ENCODE peak calls at places on chromosomes 13 and 19, in four cellular contexts. X, J, Q and Z are unnamed samples. For H3K4me1, the result is how much of the 10 kb centered on the place peaks cover.

GRCh38 chr19:28560786-28561185 is 652.2 kb downstream of the UQCRFS1 start:
- DNase-seq in X (no peak), J (no peak), Q (no peak), Z (no peak)

GRCh38 chr19:29477831-29478577 is 47.8 kb upstream of the VSTM2B start:
- DNase-seq in X (no peak), J (no peak), Q (no peak), Z (no peak)

GRCh38 chr19:46976845-46977320 is 42.8 kb upstream of the NPAS1 start:
- DNase-seq in X (no peak), J (peak), Q (no peak), Z (no peak)

GRCh38 chr19:49217382-49217781 is 59.8 kb downstream of the TRPM4 start:
- DNase-seq in X (no peak), J (no peak), Q (no peak), Z (no peak)

GRCh38 chr19:28885965-28886364 is 327.0 kb downstream of the UQCRFS1 start:
- DNase-seq in X (no peak), J (no peak), Q (no peak), Z (no peak)

GRCh38 chr19:23052349-23052748 is 49.4 kb upstream of the ZNF728 start:
- DNase-seq in X (no peak), J (no peak), Q (no peak), Z (no peak)

GRCh38 chr19:30070198-30070969 is 128.3 kb downstream of the URI1 start:
- DNase-seq in X (no peak), J (peak), Q (peak), Z (no peak)

GRCh38 chr19:1267441-1268391 is 1.4 kb upstream of the CIRBP start:
- DNase-seq in X (peak), J (no peak), Q (peak), Z (peak)

GRCh38 chr13:113084943-113085540 is 20.5 kb upstream of the F7 start:
- DNase-seq in X (no peak), J (no peak), Q (peak), Z (peak)

GRCh38 chr19:33186431-33186830 is 7.7 kb upstream of the LRP3 start:
- DNase-seq in X (no peak), J (no peak), Q (no peak), Z (no peak)

GRCh38 chr13:36163303-36163702 is 32.1 kb upstream of the DCLK1 start:
- DNase-seq in X (no peak), J (no peak), Q (no peak), Z (no peak)

GRCh38 chr13:96053003-96053703 is at the start of gene UGGT2:
- DNase-seq in X (peak), J (peak), Q (peak), Z (peak)

GRCh38 chr13:19572280-19572679 is 10.9 kb upstream of the TPTE2 start:
- DNase-seq in X (no peak), J (no peak), Q (no peak), Z (no peak)

GRCh38 chr13:72221276-72221962 is 354.4 kb upstream of the DACH1 start:
- DNase-seq in X (no peak), J (no peak), Q (peak), Z (peak)

GRCh38 chr13:91355099-91355825 is 7.8 kb downstream of the MIR17HG start:
- DNase-seq in X (no peak), J (no peak), Q (no peak), Z (no peak)

GRCh38 chr13:32031025-32031814 is at the start of gene FRY:
- DNase-seq in X (peak), J (peak), Q (peak), Z (peak)

GRCh38 chr13:52862358-52863206 is 14.1 kb upstream of the PCDH8 start:
- DNase-seq in X (no peak), J (peak), Q (no peak), Z (no peak)

GRCh38 chr19:45323671-45324081 is 1.0 kb upstream of the CKM start:
- DNase-seq in X (no peak), J (peak), Q (no peak), Z (no peak)

GRCh38 chr19:39671739-39672363 is 16.1 kb downstream of the LGALS16 start:
- DNase-seq in X (no peak), J (peak), Q (no peak), Z (no peak)

GRCh38 chr19:35350591-35350990 is 2.9 kb downstream of the FFAR1 start:
- DNase-seq in X (no peak), J (no peak), Q (no peak), Z (peak)

GRCh38 chr19:50361290-50362029 is 4.0 kb downstream of the NAPSA start:
- DNase-seq in X (no peak), J (no peak), Q (no peak), Z (no peak)

GRCh38 chr13:113647351-113648217 is 10.4 kb downstream of the ATP4B start:
- DNase-seq in X (peak), J (peak), Q (peak), Z (peak)

GRCh38 chr19:45247136-45247535 is 1.9 kb upstream of the EXOC3L2 start:
- DNase-seq in X (no peak), J (no peak), Q (peak), Z (no peak)

GRCh38 chr13:96734499-96734898 is 259.8 kb downstream of the OXGR1 start:
- DNase-seq in X (no peak), J (no peak), Q (no peak), Z (no peak)

GRCh38 chr13:75494491-75494890 is 12.5 kb upstream of the TBC1D4 start:
- DNase-seq in X (no peak), J (no peak), Q (no peak), Z (no peak)

GRCh38 chr13:47886314-47886713 is 114.8 kb downstream of the SUCLA2 start:
- DNase-seq in X (no peak), J (no peak), Q (no peak), Z (no peak)

GRCh38 chr19:33407716-33408115 is 34.2 kb downstream of the CEBPG start:
- DNase-seq in X (no peak), J (no peak), Q (peak), Z (no peak)

GRCh38 chr19:11171144-11171543 is 15.6 kb upstream of the SPC24 start:
- DNase-seq in X (no peak), J (no peak), Q (no peak), Z (no peak)
- H3K27ac ChIP-seq in X (peak), J (peak), Q (no peak), Z (no peak)

DNA sequence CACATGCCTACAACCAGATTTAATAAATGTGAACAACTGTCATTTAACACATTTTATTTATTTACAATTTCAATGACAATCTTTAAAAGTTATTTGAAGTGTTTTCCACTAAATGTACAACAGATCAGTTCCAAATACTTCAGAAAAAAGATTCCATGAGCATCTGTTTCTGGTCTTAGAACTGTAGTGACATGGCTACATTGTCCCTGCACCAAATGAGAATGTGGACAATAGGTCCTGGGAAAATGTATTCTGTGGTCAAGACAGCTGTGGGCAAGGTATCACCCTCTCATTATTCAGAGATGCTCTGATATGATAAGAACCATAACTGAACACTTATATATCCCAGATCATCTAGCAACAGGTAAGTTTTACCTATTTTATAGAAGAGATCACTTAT is 43.7 kb downstream of the ELF1 start:
- DNase-seq in X (no peak), J (no peak), Q (no peak), Z (no peak)
- H3K4me1 ChIP-seq in X (under half), J (under half), Q (half or more), Z (half or more)

GRCh38 chr19:17431417-17431816 is 11.6 kb downstream of the MVB12A start:
- DNase-seq in X (no peak), J (no peak), Q (no peak), Z (no peak)

GRCh38 chr19:17441241-17442135 is 7.0 kb downstream of the TMEM221 start:
- DNase-seq in X (no peak), J (no peak), Q (no peak), Z (no peak)

GRCh38 chr19:17436874-17437267 is 11.6 kb downstream of the TMEM221 start:
- DNase-seq in X (no peak), J (no peak), Q (no peak), Z (no peak)

GRCh38 chr19:17435218-17435617 is 13.2 kb downstream of the TMEM221 start:
- DNase-seq in X (no peak), J (no peak), Q (no peak), Z (no peak)

GRCh38 chr19:17436094-17436873 is 12.2 kb downstream of the TMEM221 start:
- DNase-seq in X (no peak), J (no peak), Q (peak), Z (no peak)
- H3K27ac ChIP-seq in X (no peak), J (no peak), Q (no peak), Z (no peak)

GRCh38 chr13:98220188-98220765 is 43.2 kb upstream of the RNF113B start:
- DNase-seq in X (no peak), J (no peak), Q (no peak), Z (no peak)
- H3K4me1 ChIP-seq in X (under half), J (half or more), Q (under half), Z (half or more)

GRCh38 chr13:39266426-39266825 is 228.2 kb downstream of the NHLRC3 start:
- DNase-seq in X (no peak), J (no peak), Q (no peak), Z (no peak)

GRCh38 chr13:39269004-39269403 is 230.7 kb downstream of the NHLRC3 start:
- DNase-seq in X (no peak), J (no peak), Q (no peak), Z (no peak)

GRCh38 chr13:39269411-39269810 is 231.2 kb downstream of the NHLRC3 start:
- DNase-seq in X (no peak), J (no peak), Q (no peak), Z (no peak)

GRCh38 chr13:39263531-39263930 is 225.3 kb downstream of the NHLRC3 start:
- DNase-seq in X (no peak), J (no peak), Q (no peak), Z (no peak)

DNA sequence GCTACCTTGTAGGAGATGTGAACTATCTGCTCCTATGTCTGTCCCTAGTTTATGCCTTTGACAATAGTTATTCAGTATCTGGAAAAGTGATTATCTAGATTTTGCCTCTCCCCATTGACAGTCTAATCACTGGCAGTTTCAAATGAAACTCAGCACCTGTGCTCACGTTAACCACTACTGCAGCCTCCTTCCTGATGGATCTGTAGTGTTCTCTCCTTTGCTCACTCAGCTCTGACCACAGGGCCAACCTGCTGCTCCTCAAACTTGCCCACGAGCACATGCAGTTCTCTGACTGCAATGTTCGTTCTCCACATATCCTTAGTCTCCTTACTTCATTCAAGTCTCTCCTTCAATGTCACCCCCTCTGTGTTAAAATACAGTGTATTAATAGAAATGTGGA is 230.1 kb downstream of the NHLRC3 start:
- DNase-seq in X (no peak), J (no peak), Q (no peak), Z (no peak)
- H3K27ac ChIP-seq in X (no peak), J (no peak), Q (no peak), Z (no peak)

DNA sequence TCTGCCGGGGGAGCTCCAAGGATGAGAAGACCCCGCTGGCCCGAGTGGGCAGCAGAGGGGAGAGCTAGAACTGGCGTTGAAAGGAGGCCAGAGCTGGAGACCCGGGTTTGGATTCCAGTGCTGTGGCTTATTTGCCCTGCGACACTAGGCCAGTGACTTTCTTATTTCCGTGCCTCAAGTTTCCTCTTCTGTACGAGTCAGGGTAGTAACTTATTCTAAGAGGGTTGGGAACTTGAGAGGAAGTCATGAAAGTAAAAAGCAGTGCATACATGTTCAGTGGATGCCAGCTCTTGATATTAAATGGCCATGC is 670 bp downstream of the FAM32A start:
- DNase-seq in X (no peak), J (no peak), Q (no peak), Z (no peak)
- H3K4me1 ChIP-seq in X (under half), J (under half), Q (under half), Z (under half)

DNA sequence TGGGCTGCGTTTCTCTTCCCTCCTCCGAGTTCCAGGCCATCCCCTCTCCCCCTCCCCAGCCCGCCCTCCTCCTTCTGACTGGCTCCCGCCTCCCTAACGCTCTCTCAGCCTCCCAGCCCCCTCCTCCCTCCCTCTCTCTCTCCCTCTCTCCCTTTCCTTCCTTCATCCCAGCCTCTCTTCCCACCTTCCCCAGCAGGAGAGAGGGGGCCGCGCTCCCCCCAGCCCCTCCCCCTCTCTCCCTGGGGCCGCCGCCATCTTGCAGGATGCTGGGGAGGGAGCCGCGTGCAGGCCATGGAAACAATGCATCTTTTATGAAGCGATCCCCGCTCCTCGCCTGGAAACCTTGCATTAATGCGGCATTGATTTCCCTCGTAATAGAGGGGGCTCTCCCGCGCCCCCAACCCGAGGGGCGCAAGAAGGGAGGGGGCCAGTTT is 42.6 kb upstream of the ADGRL1 start:
- DNase-seq in X (peak), J (no peak), Q (peak), Z (no peak)
- H3K27ac ChIP-seq in X (peak), J (no peak), Q (no peak), Z (no peak)

GRCh38 chr19:3366104-3366760 is at the start of gene NFIC:
- DNase-seq in X (peak), J (peak), Q (peak), Z (peak)
- H3K4me1 ChIP-seq in X (under half), J (half or more), Q (under half), Z (under half)